ENCODE peak calls at places on chromosomes 11 and 22, in seven cellular contexts. M is fibroblast of lung, W is K562, S is GM23248, D is GM23338, T is neural progenitor cell, E is HCT116. K is an unnamed sample.

GRCh38 chr11:87141980-87142514 is 104.3 kb downstream of the TMEM135 start:
- DNase-seq in M (no peak), W (no peak), S (no peak), D (no peak), T (no peak), E (no peak), K (no peak)

GRCh38 chr11:27282806-27283205 is 80.2 kb downstream of the CCDC34 start:
- DNase-seq in M (peak; percentile 16), W (no peak), S (peak; percentile 49), D (peak; percentile 7), T (peak; percentile 10), E (no peak), K (no peak)

GRCh38 chr22:40182231-40182835 is 4.6 kb downstream of the TNRC6B start:
- DNase-seq in M (no peak), W (no peak), S (peak; percentile 63), D (no peak), T (no peak), E (no peak), K (no peak)

GRCh38 chr11:61045271-61045670 is 57.0 kb upstream of the CD5 start:
- DNase-seq in M (no peak), W (no peak), S (no peak), D (no peak), T (no peak), E (no peak), K (peak; percentile 46)

GRCh38 chr11:132898676-132899075 is 633.6 kb downstream of the OPCML start:
- DNase-seq in M (no peak), W (no peak), S (no peak), D (no peak), T (no peak), E (no peak), K (no peak)

GRCh38 chr11:114058026-114058706 is 1.3 kb upstream of the ZBTB16 start:
- DNase-seq in M (peak; percentile 72), W (no peak), S (no peak), D (peak; percentile 61), T (peak; percentile 65), E (no peak), K (no peak)

GRCh38 chr22:38081941-38082828 is 1.8 kb downstream of the SLC16A8 start:
- DNase-seq in M (no peak), W (no peak), S (no peak), D (peak; percentile 58), T (no peak), E (no peak), K (no peak)

GRCh38 chr11:71298016-71298550 is 45.7 kb upstream of the SHANK2 start:
- DNase-seq in M (no peak), W (no peak), S (no peak), D (no peak), T (no peak), E (no peak), K (no peak)

GRCh38 chr11:57248780-57249383 is 11.8 kb upstream of the APLNR start:
- DNase-seq in M (peak; percentile 68), W (peak; percentile 50), S (peak; percentile 89), D (peak; percentile 90), T (peak; percentile 89), E (peak; percentile 27), K (peak; percentile 52)

GRCh38 chr22:29315286-29316195 is at the start of gene RASL10A:
- DNase-seq in M (no peak), W (peak; percentile 46), S (peak; percentile 43), D (peak; percentile 64), T (peak; percentile 69), E (no peak), K (peak; percentile 12)

GRCh38 chr22:36311386-36312085 is 58.6 kb downstream of the APOL1 start:
- DNase-seq in M (no peak), W (no peak), S (peak; percentile 39), D (no peak), T (no peak), E (no peak), K (no peak)
- H4K20me1 ChIP-seq in M (no peaks in the 10 kb centered on the region), W (no peaks in the 10 kb centered on the region), S (no peaks in the 10 kb centered on the region), D (peaks cover 4% of the 10 kb centered on the region), T (no peaks in the 10 kb centered on the region), E (no peaks in the 10 kb centered on the region), K (peaks cover 3% of the 10 kb centered on the region)

DNA sequence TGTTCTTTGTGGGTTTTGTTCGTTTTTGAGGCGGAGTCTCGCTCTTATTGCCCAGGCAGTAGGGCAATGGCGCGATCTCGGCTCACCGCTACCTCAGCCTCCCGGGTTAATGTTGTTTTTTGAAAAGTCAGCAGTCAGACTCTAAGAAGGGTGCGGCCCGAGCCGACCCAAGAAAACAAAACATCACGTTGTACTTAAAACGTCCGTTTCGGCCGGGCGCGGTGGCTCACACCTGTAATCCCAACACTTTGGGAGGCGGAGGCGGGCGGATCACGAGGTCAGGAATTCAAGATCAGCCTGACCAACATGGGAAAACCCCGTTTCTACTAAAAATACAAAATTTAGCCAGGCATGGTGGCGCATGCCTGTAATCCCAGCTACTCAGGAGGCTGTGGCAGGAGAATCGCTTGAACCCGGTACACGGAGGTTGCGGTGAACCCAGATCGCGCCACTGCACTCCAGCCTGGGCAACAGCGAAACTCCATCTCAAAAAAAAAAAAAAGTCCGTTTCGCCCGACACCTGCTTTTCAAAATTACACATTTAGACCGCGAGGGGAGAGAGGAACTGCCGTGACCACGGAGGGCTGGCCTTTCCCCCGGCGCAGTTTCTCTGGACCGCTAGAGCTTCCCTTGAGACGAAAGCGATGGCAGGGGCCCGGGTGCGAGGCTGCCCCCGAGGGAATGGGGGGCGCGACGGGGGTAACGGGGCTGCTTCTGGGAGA is 636 bp downstream of the CD59 start:
- DNase-seq in M (no peak), W (no peak), S (peak; percentile 64), D (peak; percentile 52), T (peak; percentile 59), E (no peak), K (peak; percentile 54)
- TF ChIP-seq EZH2 in M (no peak), W (no peak), S (no peak), D (no peak), T (peak; percentile 64), E (no peak), K (no peak)

DNA sequence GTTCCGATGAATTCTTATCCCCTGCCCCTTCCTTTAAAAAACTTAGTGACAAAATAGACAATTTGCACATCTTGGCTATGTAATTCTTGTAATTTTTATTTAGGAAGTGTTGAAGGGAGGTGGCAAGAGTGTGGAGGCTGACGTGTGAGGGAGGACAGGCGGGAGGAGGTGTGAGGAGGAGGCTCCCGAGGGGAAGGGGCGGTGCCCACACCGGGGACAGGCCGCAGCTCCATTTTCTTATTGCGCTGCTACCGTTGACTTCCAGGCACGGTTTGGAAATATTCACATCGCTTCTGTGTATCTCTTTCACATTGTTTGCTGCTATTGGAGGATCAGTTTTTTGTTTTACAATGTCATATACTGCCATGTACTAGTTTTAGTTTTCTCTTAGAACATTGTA is 12.0 kb downstream of the CCND1 start:
- DNase-seq in M (no peak), W (peak; percentile 48), S (no peak), D (no peak), T (no peak), E (no peak), K (no peak)
- H4K20me1 ChIP-seq in M (no peaks in the 10 kb centered on the region), W (no peaks in the 10 kb centered on the region), S (peaks cover 11% of the 10 kb centered on the region), D (peaks cover 3% of the 10 kb centered on the region), T (peaks cover 47% of the 10 kb centered on the region), E (peaks cover 20% of the 10 kb centered on the region), K (peaks cover 11% of the 10 kb centered on the region)

DNA sequence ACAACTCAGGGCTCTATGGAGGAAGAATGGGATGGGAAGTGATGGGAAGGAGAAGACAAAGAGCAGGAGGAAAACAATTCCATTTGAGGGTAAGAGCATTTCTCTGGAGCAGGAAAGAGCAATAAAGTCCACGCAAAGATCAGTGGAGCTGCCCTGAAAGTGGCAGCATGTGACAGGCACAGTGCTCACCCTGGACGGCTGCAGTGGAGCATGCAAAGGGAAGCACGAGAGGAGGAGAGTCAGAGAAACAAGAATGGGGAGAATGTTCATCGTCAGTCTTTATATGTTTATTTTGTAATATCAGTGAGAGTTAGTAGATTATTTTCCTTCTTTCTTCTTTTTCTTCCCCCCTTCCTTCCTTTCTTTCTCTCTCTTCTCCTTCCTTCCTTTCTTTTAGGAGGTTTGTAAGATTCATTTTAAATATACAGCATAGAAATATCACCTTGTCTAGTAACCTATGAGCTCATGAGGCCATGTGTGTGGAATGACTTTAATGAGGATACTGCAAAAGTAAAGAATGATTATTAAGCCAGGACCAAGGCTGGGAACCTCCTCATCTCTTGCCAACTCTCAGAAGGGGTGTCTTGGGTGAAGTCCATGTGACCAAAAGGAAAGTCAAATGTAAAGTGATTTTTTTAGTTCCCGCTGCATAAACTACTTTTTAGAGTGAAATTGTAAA is 321.1 kb downstream of the AASDHPPT start:
- DNase-seq in M (peak; percentile 41), W (no peak), S (peak; percentile 70), D (no peak), T (no peak), E (no peak), K (no peak)
- TF ChIP-seq EZH2 in M (no peak), W (no peak), S (no peak), D (no peak), T (no peak), E (no peak), K (no peak)

K was measured in mammary epithelial cell.